ENCODE peak calls at places on chromosomes 13 and 19, in nine cellular contexts. One of them, this sample, is unnamed.

GRCh38 chr13:50450279-50450678 is 393.2 kb downstream of the DLEU7 start:
- DNase-seq in colonic mucosa: no peak
- DNase-seq in CD4-positive, alpha-beta T cell: no peak
- DNase-seq in astrocyte of the cerebellum: no peak
- DNase-seq in AG09309: no peak
- DNase-seq in fibroblast of mammary gland: no peak
- DNase-seq in fibroblast of the aortic adventitia: no peak
- DNase-seq in body of pancreas: no peak
- DNase-seq in RWPE1: no peak
- DNase-seq in this sample: no peak

GRCh38 chr13:27403252-27403678 is 21.2 kb upstream of the GTF3A start:
- DNase-seq in colonic mucosa: no peak
- DNase-seq in CD4-positive, alpha-beta T cell: no peak
- DNase-seq in astrocyte of the cerebellum: peak
- DNase-seq in AG09309: peak
- DNase-seq in fibroblast of mammary gland: peak
- DNase-seq in fibroblast of the aortic adventitia: peak
- DNase-seq in body of pancreas: peak
- DNase-seq in RWPE1: peak
- DNase-seq in this sample: no peak

GRCh38 chr13:112877976-112878955 is 90.7 kb upstream of the MCF2L start:
- DNase-seq in colonic mucosa: no peak
- DNase-seq in CD4-positive, alpha-beta T cell: no peak
- DNase-seq in astrocyte of the cerebellum: no peak
- DNase-seq in AG09309: no peak
- DNase-seq in fibroblast of mammary gland: no peak
- DNase-seq in fibroblast of the aortic adventitia: no peak
- DNase-seq in body of pancreas: no peak
- DNase-seq in RWPE1: no peak
- DNase-seq in this sample: no peak

GRCh38 chr19:52694921-52695320 is 39.9 kb downstream of the ZNF611 start:
- DNase-seq in colonic mucosa: no peak
- DNase-seq in CD4-positive, alpha-beta T cell: no peak
- DNase-seq in astrocyte of the cerebellum: no peak
- DNase-seq in AG09309: no peak
- DNase-seq in fibroblast of mammary gland: no peak
- DNase-seq in fibroblast of the aortic adventitia: no peak
- DNase-seq in body of pancreas: no peak
- DNase-seq in RWPE1: no peak
- DNase-seq in this sample: no peak

GRCh38 chr13:54232700-54233099 is 1204.1 kb downstream of the OLFM4 start:
- DNase-seq in colonic mucosa: no peak
- DNase-seq in CD4-positive, alpha-beta T cell: no peak
- DNase-seq in astrocyte of the cerebellum: no peak
- DNase-seq in AG09309: no peak
- DNase-seq in fibroblast of mammary gland: no peak
- DNase-seq in fibroblast of the aortic adventitia: no peak
- DNase-seq in body of pancreas: no peak
- DNase-seq in RWPE1: no peak
- DNase-seq in this sample: no peak

GRCh38 chr13:79919109-79919508 is 421.8 kb downstream of the SPRY2 start:
- DNase-seq in colonic mucosa: no peak
- DNase-seq in CD4-positive, alpha-beta T cell: no peak
- DNase-seq in astrocyte of the cerebellum: no peak
- DNase-seq in AG09309: no peak
- DNase-seq in fibroblast of mammary gland: no peak
- DNase-seq in fibroblast of the aortic adventitia: no peak
- DNase-seq in body of pancreas: no peak
- DNase-seq in RWPE1: no peak
- DNase-seq in this sample: no peak

GRCh38 chr13:109160357-109160756 is 530.9 kb downstream of the MYO16 start:
- DNase-seq in colonic mucosa: no peak
- DNase-seq in CD4-positive, alpha-beta T cell: no peak
- DNase-seq in astrocyte of the cerebellum: no peak
- DNase-seq in AG09309: no peak
- DNase-seq in fibroblast of mammary gland: no peak
- DNase-seq in fibroblast of the aortic adventitia: no peak
- DNase-seq in body of pancreas: no peak
- DNase-seq in RWPE1: no peak
- DNase-seq in this sample: no peak

GRCh38 chr19:8988204-8988603 is 22.0 kb downstream of the MUC16 start:
- DNase-seq in colonic mucosa: no peak
- DNase-seq in CD4-positive, alpha-beta T cell: no peak
- DNase-seq in astrocyte of the cerebellum: no peak
- DNase-seq in AG09309: no peak
- DNase-seq in fibroblast of mammary gland: no peak
- DNase-seq in fibroblast of the aortic adventitia: no peak
- DNase-seq in body of pancreas: no peak
- DNase-seq in RWPE1: no peak
- DNase-seq in this sample: no peak

GRCh38 chr13:112968910-112969691 is at the start of gene MCF2L:
- DNase-seq in colonic mucosa: peak
- DNase-seq in CD4-positive, alpha-beta T cell: peak
- DNase-seq in astrocyte of the cerebellum: no peak
- DNase-seq in AG09309: no peak
- DNase-seq in fibroblast of mammary gland: peak
- DNase-seq in fibroblast of the aortic adventitia: peak
- DNase-seq in body of pancreas: peak
- DNase-seq in RWPE1: no peak
- DNase-seq in this sample: peak

GRCh38 chr13:40388617-40389016 is 277.8 kb downstream of the FOXO1 start:
- DNase-seq in colonic mucosa: peak
- DNase-seq in CD4-positive, alpha-beta T cell: peak
- DNase-seq in astrocyte of the cerebellum: no peak
- DNase-seq in AG09309: no peak
- DNase-seq in fibroblast of mammary gland: no peak
- DNase-seq in fibroblast of the aortic adventitia: no peak
- DNase-seq in body of pancreas: no peak
- DNase-seq in RWPE1: no peak
- DNase-seq in this sample: no peak

GRCh38 chr13:57925250-57925649 is 293.7 kb downstream of the PCDH17 start:
- DNase-seq in colonic mucosa: no peak
- DNase-seq in CD4-positive, alpha-beta T cell: no peak
- DNase-seq in astrocyte of the cerebellum: no peak
- DNase-seq in AG09309: no peak
- DNase-seq in fibroblast of mammary gland: no peak
- DNase-seq in fibroblast of the aortic adventitia: no peak
- DNase-seq in body of pancreas: no peak
- DNase-seq in RWPE1: no peak
- DNase-seq in this sample: no peak

GRCh38 chr13:36709136-36709895 is 35.5 kb downstream of the SERTM1 start:
- DNase-seq in colonic mucosa: no peak
- DNase-seq in CD4-positive, alpha-beta T cell: no peak
- DNase-seq in astrocyte of the cerebellum: no peak
- DNase-seq in AG09309: no peak
- DNase-seq in fibroblast of mammary gland: no peak
- DNase-seq in fibroblast of the aortic adventitia: peak
- DNase-seq in body of pancreas: no peak
- DNase-seq in RWPE1: no peak
- DNase-seq in this sample: no peak

GRCh38 chr13:76929975-76930374 is 18.3 kb upstream of the ACOD1 start:
- DNase-seq in colonic mucosa: no peak
- DNase-seq in CD4-positive, alpha-beta T cell: no peak
- DNase-seq in astrocyte of the cerebellum: no peak
- DNase-seq in AG09309: no peak
- DNase-seq in fibroblast of mammary gland: no peak
- DNase-seq in fibroblast of the aortic adventitia: no peak
- DNase-seq in body of pancreas: no peak
- DNase-seq in RWPE1: no peak
- DNase-seq in this sample: no peak

GRCh38 chr19:51687791-51688664 is 5.1 kb upstream of the SPACA6 start:
- DNase-seq in colonic mucosa: peak
- DNase-seq in CD4-positive, alpha-beta T cell: no peak
- DNase-seq in astrocyte of the cerebellum: no peak
- DNase-seq in AG09309: no peak
- DNase-seq in fibroblast of mammary gland: peak
- DNase-seq in fibroblast of the aortic adventitia: peak
- DNase-seq in body of pancreas: peak
- DNase-seq in RWPE1: peak
- DNase-seq in this sample: peak

GRCh38 chr13:98325724-98326123 is 148.7 kb upstream of the RNF113B start:
- DNase-seq in colonic mucosa: no peak
- DNase-seq in CD4-positive, alpha-beta T cell: no peak
- DNase-seq in astrocyte of the cerebellum: no peak
- DNase-seq in AG09309: no peak
- DNase-seq in fibroblast of mammary gland: no peak
- DNase-seq in fibroblast of the aortic adventitia: no peak
- DNase-seq in body of pancreas: no peak
- DNase-seq in RWPE1: no peak
- DNase-seq in this sample: no peak

GRCh38 chr19:21202865-21203494 is 61.1 kb downstream of the ZNF431 start:
- DNase-seq in colonic mucosa: no peak
- DNase-seq in CD4-positive, alpha-beta T cell: no peak
- DNase-seq in astrocyte of the cerebellum: no peak
- DNase-seq in AG09309: peak
- DNase-seq in fibroblast of mammary gland: peak
- DNase-seq in fibroblast of the aortic adventitia: peak
- DNase-seq in body of pancreas: peak
- DNase-seq in RWPE1: peak
- DNase-seq in this sample: no peak

GRCh38 chr13:114027046-114027760 is 53.3 kb upstream of the C13orf46 start:
- DNase-seq in colonic mucosa: no peak
- DNase-seq in CD4-positive, alpha-beta T cell: no peak
- DNase-seq in astrocyte of the cerebellum: peak
- DNase-seq in AG09309: no peak
- DNase-seq in fibroblast of mammary gland: no peak
- DNase-seq in fibroblast of the aortic adventitia: peak
- DNase-seq in body of pancreas: no peak
- DNase-seq in RWPE1: no peak
- DNase-seq in this sample: no peak

GRCh38 chr13:51006067-51006800 is 96.6 kb downstream of the RNASEH2B start:
- DNase-seq in colonic mucosa: no peak
- DNase-seq in CD4-positive, alpha-beta T cell: no peak
- DNase-seq in astrocyte of the cerebellum: no peak
- DNase-seq in AG09309: no peak
- DNase-seq in fibroblast of mammary gland: peak
- DNase-seq in fibroblast of the aortic adventitia: peak
- DNase-seq in body of pancreas: no peak
- DNase-seq in RWPE1: no peak
- DNase-seq in this sample: no peak

GRCh38 chr19:28697308-28697707 is 515.6 kb downstream of the UQCRFS1 start:
- DNase-seq in colonic mucosa: no peak
- DNase-seq in CD4-positive, alpha-beta T cell: no peak
- DNase-seq in astrocyte of the cerebellum: no peak
- DNase-seq in AG09309: no peak
- DNase-seq in fibroblast of mammary gland: no peak
- DNase-seq in fibroblast of the aortic adventitia: no peak
- DNase-seq in body of pancreas: no peak
- DNase-seq in RWPE1: no peak
- DNase-seq in this sample: no peak

GRCh38 chr19:55220525-55220924 is 8.0 kb downstream of the TMEM86B start:
- DNase-seq in colonic mucosa: no peak
- DNase-seq in CD4-positive, alpha-beta T cell: no peak
- DNase-seq in astrocyte of the cerebellum: no peak
- DNase-seq in AG09309: no peak
- DNase-seq in fibroblast of mammary gland: no peak
- DNase-seq in fibroblast of the aortic adventitia: no peak
- DNase-seq in body of pancreas: no peak
- DNase-seq in RWPE1: no peak
- DNase-seq in this sample: no peak

GRCh38 chr13:111554539-111555267 is 234.3 kb downstream of the TEX29 start:
- DNase-seq in colonic mucosa: no peak
- DNase-seq in CD4-positive, alpha-beta T cell: no peak
- DNase-seq in astrocyte of the cerebellum: no peak
- DNase-seq in AG09309: no peak
- DNase-seq in fibroblast of mammary gland: no peak
- DNase-seq in fibroblast of the aortic adventitia: no peak
- DNase-seq in body of pancreas: no peak
- DNase-seq in RWPE1: no peak
- DNase-seq in this sample: no peak
- TF ChIP-seq CTCF in colonic mucosa: no peak
- TF ChIP-seq CTCF in CD4-positive, alpha-beta T cell: no peak
- TF ChIP-seq CTCF in astrocyte of the cerebellum: no peak
- TF ChIP-seq CTCF in AG09309: no peak
- TF ChIP-seq CTCF in fibroblast of mammary gland: no peak
- TF ChIP-seq CTCF in fibroblast of the aortic adventitia: no peak
- TF ChIP-seq CTCF in body of pancreas: no peak
- TF ChIP-seq CTCF in RWPE1: no peak
- TF ChIP-seq CTCF in this sample: no peak

DNA sequence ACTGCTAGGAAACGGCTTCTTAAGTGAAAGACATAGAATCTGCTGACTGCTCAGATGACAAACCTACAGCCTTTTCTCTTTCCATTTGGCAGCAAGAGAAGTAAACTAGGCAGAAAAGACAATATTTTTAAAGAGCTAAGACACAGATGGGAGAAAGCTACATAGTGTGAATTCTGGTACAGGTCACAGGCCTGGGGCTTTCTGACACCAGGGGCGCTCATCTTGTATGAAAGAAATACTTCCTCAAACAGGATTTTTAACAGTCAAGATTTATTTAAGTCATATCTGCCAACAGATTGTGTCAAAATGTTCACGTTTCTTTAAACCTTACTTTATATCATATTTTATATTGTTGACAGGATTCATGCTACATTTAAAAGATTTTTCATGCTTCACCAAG is 78.4 kb downstream of the MIPEP start:
- DNase-seq in colonic mucosa: no peak
- DNase-seq in CD4-positive, alpha-beta T cell: no peak
- DNase-seq in astrocyte of the cerebellum: no peak
- DNase-seq in AG09309: no peak
- DNase-seq in fibroblast of mammary gland: no peak
- DNase-seq in fibroblast of the aortic adventitia: no peak
- DNase-seq in body of pancreas: no peak
- DNase-seq in RWPE1: no peak
- DNase-seq in this sample: no peak
- TF ChIP-seq CTCF in colonic mucosa: no peak
- TF ChIP-seq CTCF in CD4-positive, alpha-beta T cell: no peak
- TF ChIP-seq CTCF in astrocyte of the cerebellum: no peak
- TF ChIP-seq CTCF in AG09309: no peak
- TF ChIP-seq CTCF in fibroblast of mammary gland: peak
- TF ChIP-seq CTCF in fibroblast of the aortic adventitia: no peak
- TF ChIP-seq CTCF in body of pancreas: no peak
- TF ChIP-seq CTCF in RWPE1: no peak
- TF ChIP-seq CTCF in this sample: no peak

GRCh38 chr13:43861863-43862262 is 17.7 kb downstream of the CCDC122 start:
- DNase-seq in colonic mucosa: no peak
- DNase-seq in CD4-positive, alpha-beta T cell: no peak
- DNase-seq in astrocyte of the cerebellum: no peak
- DNase-seq in AG09309: no peak
- DNase-seq in fibroblast of mammary gland: no peak
- DNase-seq in fibroblast of the aortic adventitia: no peak
- DNase-seq in body of pancreas: no peak
- DNase-seq in RWPE1: no peak
- DNase-seq in this sample: no peak
- TF ChIP-seq CTCF in colonic mucosa: no peak
- TF ChIP-seq CTCF in CD4-positive, alpha-beta T cell: no peak
- TF ChIP-seq CTCF in astrocyte of the cerebellum: no peak
- TF ChIP-seq CTCF in AG09309: no peak
- TF ChIP-seq CTCF in fibroblast of mammary gland: no peak
- TF ChIP-seq CTCF in fibroblast of the aortic adventitia: no peak
- TF ChIP-seq CTCF in body of pancreas: no peak
- TF ChIP-seq CTCF in RWPE1: no peak
- TF ChIP-seq CTCF in this sample: no peak

DNA sequence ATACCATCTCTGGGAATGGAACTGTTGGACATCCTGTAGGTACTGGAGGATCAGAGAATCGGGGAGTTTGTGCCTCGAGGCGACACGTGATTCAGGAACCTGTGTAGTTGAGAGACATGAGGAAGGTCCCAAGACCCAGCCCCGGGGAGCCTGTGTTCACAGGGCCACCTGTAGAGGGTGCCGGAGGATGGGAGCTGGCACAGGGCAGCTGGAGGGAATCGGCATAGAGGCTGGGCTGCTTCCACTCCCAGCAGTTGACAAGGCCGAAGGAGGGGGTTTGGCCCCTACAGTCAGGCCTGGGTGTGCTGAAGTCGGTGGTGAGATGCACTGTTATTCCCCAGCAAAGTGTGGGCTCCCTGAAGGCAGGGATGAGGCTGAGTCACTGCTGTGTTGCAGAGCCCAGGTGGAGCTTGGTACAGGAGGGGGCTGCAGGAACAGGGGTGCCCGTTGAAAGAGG is 2.5 kb upstream of the ISYNA1 start:
- DNase-seq in colonic mucosa: no peak
- DNase-seq in CD4-positive, alpha-beta T cell: no peak
- DNase-seq in astrocyte of the cerebellum: no peak
- DNase-seq in AG09309: no peak
- DNase-seq in fibroblast of mammary gland: no peak
- DNase-seq in fibroblast of the aortic adventitia: no peak
- DNase-seq in body of pancreas: no peak
- DNase-seq in RWPE1: no peak
- DNase-seq in this sample: no peak
- TF ChIP-seq CTCF in colonic mucosa: peak
- TF ChIP-seq CTCF in CD4-positive, alpha-beta T cell: no peak
- TF ChIP-seq CTCF in astrocyte of the cerebellum: peak
- TF ChIP-seq CTCF in AG09309: peak
- TF ChIP-seq CTCF in fibroblast of mammary gland: peak
- TF ChIP-seq CTCF in fibroblast of the aortic adventitia: no peak
- TF ChIP-seq CTCF in body of pancreas: no peak
- TF ChIP-seq CTCF in RWPE1: no peak
- TF ChIP-seq CTCF in this sample: no peak